ENCODE peak calls at places on chromosomes 12 and 14, in eight cellular contexts. W is gastroesophageal sphincter; E is natural killer cell treated with Interleukin-12 subunit alpha and Interleukin-12 subunit beta and Interleukin-15 and Interleukin-18, amount 100 ng/mL, for 72 hours; N is activated T-cell treated with anti-CD3 and anti-CD28 coated beads, Interleukin-2, amount 50 U/mL, for 72 hours; H is pancreas; T is HepG2; K is activated CD8-positive, alpha-beta memory T cell treated with anti-CD3 and anti-CD28 coated beads, Interleukin-2, amount 10 ng/mL, durations not matched to agents 7 days and 5 days; L is activated CD4-positive, alpha-beta T cell treated with anti-CD3 and anti-CD28 coated beads for 36 hours. I is an unnamed sample.

GRCh38 chr12:84911331-84912190 is 1.0 kb downstream of the SLC6A15 start:
- ATAC-seq in W (peak; percentile 52), E (no peak), N (peak; percentile 55), H (peak; percentile 47), T (peak; percentile 68), K (peak; percentile 47), L (peak; percentile 33), I (peak; percentile 42)

GRCh38 chr14:36751920-36752319 is 90.3 kb downstream of the PAX9 start:
- ATAC-seq in W (no peak), E (no peak), N (no peak), H (no peak), T (no peak), K (no peak), L (no peak), I (no peak)

GRCh38 chr12:64556231-64556630 is 54.1 kb upstream of the RASSF3 start:
- ATAC-seq in W (no peak), E (peak; percentile 43), N (no peak), H (no peak), T (peak; percentile 46), K (no peak), L (no peak), I (no peak)

GRCh38 chr12:44653886-44654527 is 222.1 kb downstream of the NELL2 start:
- ATAC-seq in W (no peak), E (no peak), N (peak; percentile 39), H (no peak), T (no peak), K (peak; percentile 30), L (peak; percentile 61), I (peak; percentile 60)

GRCh38 chr12:69102856-69103255 is 136.5 kb upstream of the CPSF6 start:
- ATAC-seq in W (no peak), E (no peak), N (no peak), H (no peak), T (no peak), K (no peak), L (no peak), I (no peak)

GRCh38 chr12:90233168-90234100 is 524.8 kb upstream of the ATP2B1 start:
- ATAC-seq in W (no peak), E (no peak), N (no peak), H (no peak), T (no peak), K (no peak), L (no peak), I (no peak)

GRCh38 chr12:52157566-52158150 is 34.2 kb downstream of the KRT80 start:
- ATAC-seq in W (no peak), E (no peak), N (no peak), H (no peak), T (no peak), K (no peak), L (no peak), I (no peak)

GRCh38 chr12:67716817-67717216 is 68.3 kb downstream of the DYRK2 start:
- ATAC-seq in W (peak; percentile 93), E (no peak), N (no peak), H (peak; percentile 51), T (no peak), K (no peak), L (no peak), I (no peak)

GRCh38 chr14:22313172-22313801 is 275.7 kb downstream of the DAD1 start:
- ATAC-seq in W (no peak), E (no peak), N (no peak), H (no peak), T (no peak), K (no peak), L (no peak), I (no peak)

GRCh38 chr12:50569321-50569720 is 64.5 kb downstream of the DIP2B start:
- ATAC-seq in W (no peak), E (no peak), N (no peak), H (peak; percentile 35), T (no peak), K (no peak), L (no peak), I (no peak)

GRCh38 chr12:91562476-91562875 is 379.9 kb upstream of the DCN start:
- ATAC-seq in W (no peak), E (no peak), N (peak; percentile 56), H (no peak), T (no peak), K (peak; percentile 80), L (peak; percentile 44), I (peak; percentile 69)

I was measured in activated T-helper 17 cell treated with anti-CD3 and anti-CD28 coated beads, Interleukin-2, amount 50 U/mL, for 72 hours.